ENCODE peak calls at places on chromosomes 4 and X, in five cellular contexts. K, E, U, B and Z are unnamed samples.

GRCh38 chr4:60637976-60638375 is 562.1 kb upstream of the ADGRL3 start:
- DNase-seq in U (no peak), B (no peak), K (no peak), E (no peak), Z (no peak)

GRCh38 chr4:3420606-3420955 is 21.2 kb upstream of the HGFAC start:
- DNase-seq in E (no peak), B (no peak), U (no peak), K (no peak), Z (no peak)

GRCh38 chrX:134469481-134469880 is 9.5 kb downstream of the HPRT1 start:
- DNase-seq in U (no peak), B (no peak), E (no peak), K (no peak), Z (no peak)

GRCh38 chr4:163395758-163396157 is 52.1 kb downstream of the NPY5R start:
- DNase-seq in E (no peak), B (no peak), U (no peak), K (no peak), Z (no peak)

GRCh38 chr4:7040760-7041159 is 2.4 kb upstream of the TADA2B start:
- DNase-seq in U (no peak), E (no peak), K (no peak), B (no peak), Z (no peak)

GRCh38 chrX:11381464-11381863 is 88.3 kb downstream of the AMELX start:
- DNase-seq in U (no peak), K (peak), E (no peak), B (peak), Z (peak)

GRCh38 chrX:106742831-106743230 is 16.3 kb downstream of the RNF128 start:
- DNase-seq in K (no peak), U (no peak), E (no peak), B (no peak), Z (no peak)

GRCh38 chr4:108141213-108142045 is 27.3 kb downstream of the LEF1 start:
- DNase-seq in U (no peak), B (no peak), E (no peak), K (peak), Z (no peak)

GRCh38 chr4:158783775-158784174 is 14.9 kb downstream of the FNIP2 start:
- DNase-seq in B (no peak), K (no peak), U (no peak), E (no peak), Z (no peak)

GRCh38 chrX:100083146-100083715 is 326.8 kb downstream of the PCDH19 start:
- DNase-seq in B (no peak), E (no peak), U (no peak), K (no peak), Z (no peak)

GRCh38 chrX:39022106-39022505 is 220.8 kb downstream of the MID1IP1 start:
- DNase-seq in E (no peak), K (no peak), U (no peak), B (no peak), Z (no peak)

GRCh38 chr4:55866973-55867574 is 13.6 kb downstream of the EXOC1 start:
- DNase-seq in E (no peak), U (no peak), B (no peak), K (peak), Z (peak)

GRCh38 chr4:146343776-146344175 is 129.4 kb downstream of the REELD1 start:
- DNase-seq in U (no peak), B (no peak), E (no peak), K (no peak), Z (no peak)

GRCh38 chr4:73156394-73156793 is 86.9 kb upstream of the COX18 start:
- DNase-seq in K (no peak), E (no peak), U (no peak), B (no peak), Z (no peak)

GRCh38 chrX:126557151-126557550 is 4.5 kb upstream of the DCAF12L1 start:
- DNase-seq in K (no peak), B (no peak), U (no peak), E (no peak), Z (no peak)

GRCh38 chr4:176001171-176002006 is 64.3 kb upstream of the WDR17 start:
- DNase-seq in B (peak), E (no peak), K (peak), U (no peak), Z (no peak)

GRCh38 chr4:121697626-121698025 is 846 bp upstream of the ANXA5 start:
- DNase-seq in U (no peak), K (no peak), B (no peak), E (no peak), Z (peak)

GRCh38 chrX:39528161-39528560 is 569.6 kb downstream of the BCOR start:
- DNase-seq in U (no peak), E (no peak), B (no peak), K (no peak), Z (no peak)

GRCh38 chr4:25144870-25145481 is 15.3 kb downstream of the SEPSECS start:
- DNase-seq in U (no peak), B (no peak), E (no peak), K (peak), Z (no peak)

GRCh38 chr4:106305435-106306055 is 10.5 kb downstream of the TBCK start:
- DNase-seq in U (no peak), K (no peak), B (no peak), E (no peak), Z (no peak)

GRCh38 chrX:13646154-13646549 is 6.8 kb upstream of the TCEANC start:
- DNase-seq in B (peak), E (no peak), U (no peak), K (peak), Z (no peak)

GRCh38 chr4:48030470-48030869 is 13.9 kb downstream of the NIPAL1 start:
- DNase-seq in U (no peak), B (no peak), E (no peak), K (no peak), Z (no peak)

GRCh38 chrX:133676344-133677122 is 261.2 kb upstream of the GPC4 start:
- DNase-seq in U (no peak), E (no peak), K (no peak), B (no peak), Z (no peak)

GRCh38 chr4:3479358-3480101 is 16.4 kb downstream of the DOK7 start:
- DNase-seq in U (no peak), K (no peak), B (no peak), E (no peak), Z (no peak)

GRCh38 chrX:134622056-134622812 is 36.0 kb downstream of the PLAC1 start:
- DNase-seq in U (no peak), B (no peak), E (no peak), K (no peak), Z (no peak)

GRCh38 chr4:173531085-173531965 is 1.3 kb upstream of the HAND2 start:
- DNase-seq in K (no peak), E (no peak), B (no peak), U (no peak), Z (no peak)

GRCh38 chr4:40337081-40337480 is 1.9 kb downstream of the CHRNA9 start:
- DNase-seq in U (no peak), E (no peak), K (no peak), B (no peak), Z (no peak)

GRCh38 chrX:17038277-17038676 is 91.8 kb downstream of the REPS2 start:
- DNase-seq in U (no peak), K (no peak), B (no peak), E (no peak), Z (no peak)

GRCh38 chrX:47143894-47144625 is 442 bp downstream of the NDUFB11 start:
- DNase-seq in B (no peak), E (no peak), U (no peak), K (no peak), Z (no peak)

GRCh38 chr4:116516711-116517110 is 568.7 kb downstream of the TRAM1L1 start:
- DNase-seq in B (no peak), E (no peak), U (no peak), K (no peak), Z (no peak)

GRCh38 chr4:124964251-124964650 is 251.7 kb upstream of the ANKRD50 start:
- DNase-seq in K (no peak), U (no peak), E (no peak), B (no peak), Z (no peak)

GRCh38 chr4:159504634-159505033 is 401.8 kb downstream of the RAPGEF2 start:
- DNase-seq in U (no peak), B (no peak), K (no peak), E (no peak), Z (no peak)

GRCh38 chr4:157803441-157804168 is 369.2 kb downstream of the GASK1B start:
- DNase-seq in K (no peak), E (no peak), U (no peak), B (no peak), Z (no peak)

GRCh38 chrX:1521459-1521956 is 15.5 kb downstream of the P2RY8 start:
- DNase-seq in E (peak), K (peak), B (no peak), U (no peak), Z (peak)

GRCh38 chr4:165921546-165921945 is 48.5 kb downstream of the TLL1 start:
- DNase-seq in E (no peak), B (no peak), K (no peak), U (no peak), Z (no peak)

GRCh38 chr4:186097386-186097785 is 7.1 kb upstream of the FAM149A start:
- DNase-seq in U (no peak), E (no peak), B (no peak), K (no peak), Z (no peak)

GRCh38 chrX:138711399-138712347 is at the start of gene FGF13:
- DNase-seq in B (no peak), K (peak), U (no peak), E (no peak), Z (no peak)

GRCh38 chrX:132092439-132093065 is 35.3 kb downstream of the FRMD7 start:
- DNase-seq in E (peak), U (peak), B (peak), K (peak), Z (peak)